ENCODE peak calls at places on chromosomes 3 and 15, in nine cellular contexts. L is CD8-positive, alpha-beta T cell; H is caudate nucleus; E is CD8-positive, alpha-beta memory T cell; W is IMR-90; Y is cardiac muscle cell; U is AG04450; M is ovary; Q is A673. B is an unnamed sample.

GRCh38 chr15:25982736-25983135 is 119.6 kb upstream of the ATP10A start:
- DNase-seq in E (no peak), L (no peak), Y (no peak), U (no peak), Q (no peak), H (no peak), M (no peak), W (no peak), B (no peak)

GRCh38 chr3:160134964-160135363 is 90.3 kb upstream of the C3orf80 start:
- DNase-seq in Q (peak), E (no peak), M (no peak), L (no peak), H (no peak), Y (no peak), W (peak), U (no peak), B (no peak)

GRCh38 chr3:123449986-123450474 is 1.1 kb upstream of the ADCY5 start:
- DNase-seq in E (no peak), M (peak), U (no peak), Y (peak), Q (no peak), L (no peak), H (peak), W (no peak), B (peak)

GRCh38 chr3:180295811-180296210 is 259.1 kb upstream of the PEX5L start:
- DNase-seq in L (no peak), U (no peak), Q (no peak), W (peak), Y (no peak), M (no peak), E (no peak), H (no peak), B (no peak)

GRCh38 chr15:91694131-91694828 is 159.2 kb upstream of the SLCO3A1 start:
- DNase-seq in L (no peak), M (peak), H (no peak), U (no peak), Y (peak), E (no peak), W (peak), Q (peak), B (no peak)

GRCh38 chr3:184085389-184085852 is 11.4 kb upstream of the HTR3E start:
- DNase-seq in W (peak), M (no peak), U (no peak), L (no peak), Q (peak), Y (no peak), H (no peak), E (no peak), B (no peak)

GRCh38 chr15:94056314-94056713 is 175.0 kb upstream of the MCTP2 start:
- DNase-seq in U (peak), W (peak), E (no peak), M (no peak), Y (no peak), Q (no peak), L (no peak), H (no peak), B (no peak)

GRCh38 chr15:37101634-37102314 is 1.4 kb upstream of the MEIS2 start:
- DNase-seq in L (no peak), U (no peak), H (peak), E (no peak), M (peak), W (peak), Y (peak), Q (peak), B (peak)

GRCh38 chr3:65893631-65894030 is 145.1 kb downstream of the MAGI1 start:
- DNase-seq in E (no peak), M (no peak), W (no peak), Y (no peak), Q (no peak), L (no peak), U (no peak), H (no peak), B (no peak)

GRCh38 chr3:108511490-108511889 is 1.1 kb upstream of the MYH15 start:
- DNase-seq in H (no peak), Q (no peak), M (no peak), L (no peak), Y (no peak), W (no peak), U (no peak), E (no peak), B (no peak)

GRCh38 chr3:72306800-72307341 is 521.9 kb upstream of the PROK2 start:
- DNase-seq in L (no peak), E (no peak), Y (peak), U (no peak), W (peak), M (no peak), Q (peak), H (no peak), B (peak)

GRCh38 chr15:81054236-81054635 is 53.5 kb downstream of the TLNRD1 start:
- DNase-seq in Y (no peak), Q (peak), L (no peak), E (no peak), W (no peak), H (no peak), M (no peak), U (no peak), B (no peak)

GRCh38 chr3:104263477-104263876 is 1103.2 kb upstream of the ALCAM start:
- DNase-seq in H (no peak), L (no peak), E (no peak), U (no peak), Y (no peak), Q (no peak), M (no peak), W (no peak), B (no peak)

GRCh38 chr3:157130881-157131251 is 29.1 kb downstream of the CCNL1 start:
- DNase-seq in Y (no peak), M (no peak), L (no peak), U (no peak), W (no peak), H (no peak), E (no peak), Q (no peak), B (no peak)

GRCh38 chr3:114436182-114436581 is 142.4 kb downstream of the TIGIT start:
- DNase-seq in M (no peak), W (no peak), H (no peak), L (no peak), Y (no peak), U (no peak), E (no peak), Q (no peak), B (no peak)

GRCh38 chr3:8482960-8483665 is 18.5 kb upstream of the LMCD1 start:
- DNase-seq in E (no peak), M (peak), U (peak), Y (no peak), W (peak), H (peak), Q (peak), L (no peak), B (no peak)

GRCh38 chr3:160707187-160707789 is 30.3 kb downstream of the ARL14 start:
- DNase-seq in M (peak), L (peak), U (no peak), W (peak), H (no peak), E (peak), Y (peak), Q (peak), B (no peak)

GRCh38 chr3:169264711-169265110 is 398.8 kb downstream of the MECOM start:
- DNase-seq in M (no peak), L (no peak), Q (peak), W (peak), U (no peak), E (no peak), Y (peak), H (no peak), B (no peak)

GRCh38 chr3:65902304-65902793 is 136.4 kb downstream of the MAGI1 start:
- DNase-seq in Q (no peak), H (no peak), U (no peak), W (no peak), E (no peak), Y (peak), L (no peak), M (no peak), B (peak)

GRCh38 chr15:88525418-88525817 is 21.1 kb downstream of the DET1 start:
- DNase-seq in H (no peak), M (no peak), Y (no peak), Q (no peak), W (no peak), E (no peak), U (no peak), L (no peak), B (no peak)

GRCh38 chr15:35393403-35393802 is 152.6 kb downstream of the DPH6 start:
- DNase-seq in Q (no peak), E (no peak), Y (no peak), U (no peak), L (no peak), M (no peak), W (no peak), H (no peak), B (no peak)

GRCh38 chr15:81157195-81157938 is 23.3 kb downstream of the CFAP161 start:
- DNase-seq in E (no peak), H (no peak), M (no peak), Q (no peak), W (peak), Y (no peak), U (peak), L (no peak), B (no peak)

GRCh38 chr15:67179411-67179995 is 75.0 kb downstream of the AAGAB start:
- DNase-seq in E (no peak), L (no peak), U (no peak), H (no peak), Y (no peak), W (no peak), Q (no peak), M (no peak), B (no peak)
- H3K27ac ChIP-seq in E (no peak), L (no peak), U (peak), H (no peak), Y (peak), W (peak), Q (no peak), M (no peak), B (no peak)

GRCh38 chr3:158804441-158804840 is 2.6 kb downstream of the MFSD1 start:
- DNase-seq in U (no peak), Q (no peak), W (no peak), H (no peak), Y (no peak), L (no peak), M (no peak), E (no peak), B (no peak)

GRCh38 chr3:158801696-158802398 is at the start of gene MFSD1:
- DNase-seq in M (peak), Q (peak), E (peak), Y (peak), L (peak), U (peak), H (peak), W (peak), B (peak)

GRCh38 chr3:158801200-158801599 is 654 bp upstream of the MFSD1 start:
- DNase-seq in W (no peak), Q (no peak), L (no peak), M (no peak), H (no peak), Y (peak), E (peak), U (no peak), B (no peak)

GRCh38 chr3:158802399-158803023 is 657 bp downstream of the MFSD1 start:
- DNase-seq in E (no peak), U (no peak), Q (no peak), L (peak), H (no peak), Y (peak), M (no peak), W (peak), B (no peak)
- H3K27ac ChIP-seq in E (peak), U (peak), Q (peak), L (peak), H (peak), Y (peak), M (no peak), W (peak), B (no peak)

GRCh38 chr3:194686816-194687637 is 1.3 kb downstream of the FAM43A start:
- DNase-seq in L (peak), U (no peak), Y (peak), Q (peak), H (no peak), M (peak), E (peak), W (peak), B (peak)

GRCh38 chr3:194687638-194688206 is 2.0 kb downstream of the FAM43A start:
- DNase-seq in W (peak), L (peak), M (peak), Q (peak), U (no peak), E (peak), H (peak), Y (peak), B (peak)

GRCh38 chr3:194689493-194689901 is 3.8 kb downstream of the FAM43A start:
- DNase-seq in L (peak), M (no peak), U (peak), W (peak), H (no peak), E (no peak), Y (no peak), Q (peak), B (no peak)

GRCh38 chr3:194688946-194689345 is 3.3 kb downstream of the FAM43A start:
- DNase-seq in L (no peak), E (no peak), U (no peak), H (no peak), Y (no peak), M (no peak), Q (no peak), W (no peak), B (no peak)

GRCh38 chr3:194688207-194688711 is 2.6 kb downstream of the FAM43A start:
- DNase-seq in U (no peak), E (no peak), Y (no peak), Q (peak), L (peak), H (no peak), W (peak), M (no peak), B (peak)
- H3K27ac ChIP-seq in U (peak), E (peak), Y (no peak), Q (peak), L (no peak), H (peak), W (peak), M (no peak), B (no peak)

GRCh38 chr3:127959041-127959440 is 44.0 kb downstream of the KBTBD12 start:
- DNase-seq in W (no peak), U (no peak), M (no peak), Q (no peak), H (no peak), L (no peak), Y (no peak), E (no peak), B (no peak)

GRCh38 chr3:127954642-127955041 is 39.6 kb downstream of the KBTBD12 start:
- DNase-seq in W (no peak), Q (no peak), M (no peak), L (no peak), H (no peak), E (no peak), Y (peak), U (no peak), B (no peak)

GRCh38 chr3:127953092-127953491 is 38.1 kb downstream of the KBTBD12 start:
- DNase-seq in Y (no peak), M (no peak), W (peak), L (no peak), U (no peak), H (no peak), Q (no peak), E (no peak), B (no peak)

GRCh38 chr3:127953636-127954035 is 38.6 kb downstream of the KBTBD12 start:
- DNase-seq in Y (no peak), Q (no peak), L (no peak), M (no peak), H (no peak), W (peak), E (no peak), U (no peak), B (no peak)

DNA sequence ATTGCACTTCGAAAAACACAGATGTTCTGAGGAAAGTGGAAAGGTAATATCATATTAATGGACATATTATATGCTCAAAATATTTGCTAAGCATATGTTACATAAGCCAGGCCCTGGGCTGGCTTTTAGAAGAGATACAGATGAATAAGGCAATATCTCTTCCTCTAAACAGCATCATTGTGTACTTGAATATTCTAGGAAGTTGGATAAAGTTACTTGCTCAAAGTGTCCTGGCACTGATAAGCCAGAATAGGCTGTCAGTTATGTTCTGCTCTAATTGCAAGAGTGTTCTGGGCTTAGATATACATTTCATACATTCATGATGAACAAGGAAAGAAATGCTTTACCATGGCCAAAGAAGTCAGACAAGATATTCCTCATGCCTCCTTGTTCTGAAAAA is 40.6 kb downstream of the KBTBD12 start:
- DNase-seq in U (no peak), E (no peak), L (no peak), Q (no peak), M (no peak), W (no peak), Y (no peak), H (no peak), B (no peak)
- H3K27ac ChIP-seq in U (no peak), E (no peak), L (no peak), Q (no peak), M (no peak), W (no peak), Y (no peak), H (no peak), B (no peak)

DNA sequence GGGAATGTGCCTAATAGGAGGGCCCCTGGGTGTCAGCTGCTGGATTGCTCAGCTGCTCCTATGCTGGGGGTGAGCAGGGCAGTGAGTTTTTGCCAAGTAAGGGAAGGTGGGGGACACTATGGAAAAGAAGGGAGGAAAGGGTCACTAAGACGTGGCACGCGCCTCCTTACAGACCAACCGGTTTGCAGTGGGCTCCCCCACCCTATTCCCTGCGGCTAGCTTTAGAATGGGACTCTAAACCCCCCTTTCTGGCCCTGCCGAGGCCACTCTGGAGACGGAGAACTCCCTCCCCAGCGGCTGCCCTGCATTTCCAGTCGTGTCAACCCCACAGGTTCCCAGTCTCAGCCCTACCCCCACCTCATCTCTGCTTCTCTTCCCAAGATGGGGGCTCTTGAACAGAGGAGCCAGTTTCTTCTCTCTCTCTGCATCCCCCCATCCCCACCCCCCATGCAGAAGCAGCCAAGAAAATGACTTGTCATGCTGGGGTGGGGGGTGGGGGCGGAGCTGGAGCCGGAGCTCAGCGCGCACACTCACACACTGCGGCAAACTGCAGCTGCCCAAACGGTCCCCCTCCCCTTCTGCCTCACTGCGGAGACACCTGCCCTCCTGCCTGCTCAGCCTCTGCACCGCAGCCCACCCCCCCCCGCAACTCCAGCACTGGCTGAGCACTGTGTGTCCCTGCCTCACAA is 809 bp downstream of the MAP1A start:
- DNase-seq in H (peak), W (peak), M (peak), Y (peak), U (no peak), E (no peak), Q (peak), L (peak), B (peak)
- H3K27ac ChIP-seq in H (peak), W (peak), M (peak), Y (peak), U (peak), E (peak), Q (peak), L (no peak), B (no peak)